ENCODE peak calls at places on chromosome 5, in six cellular contexts. K is DMS153; P is activated CD4-positive, alpha-beta T cell treated with anti-CD3 and anti-CD28 coated beads, Interleukin-2, amount 50 U/mL, for 1 hour; Q is T-helper 1 cell; Z is A549; E is NCI-H1092. N is an unnamed sample.

GRCh38 chr5:91179018-91179417 is 204.1 kb downstream of the ARRDC3 start:
- DNase-seq in P (no peak), Z (no peak), Q (no peak), E (no peak), K (no peak), N (no peak)

GRCh38 chr5:66818935-66819328 is 222.7 kb downstream of the MAST4 start:
- DNase-seq in P (no peak), K (no peak), E (no peak), Q (no peak), Z (no peak), N (no peak)

GRCh38 chr5:86143837-86144236 is 473.9 kb upstream of the COX7C start:
- DNase-seq in P (no peak), K (no peak), E (no peak), Z (no peak), Q (no peak), N (no peak)

GRCh38 chr5:64635056-64635686 is 55.1 kb upstream of the SHISAL2B start:
- DNase-seq in K (no peak), P (no peak), Q (no peak), Z (peak; percentile 7), E (no peak), N (no peak)

GRCh38 chr5:169151051-169151805 is 149.7 kb downstream of the SLIT3 start:
- DNase-seq in K (no peak), P (no peak), Z (no peak), E (no peak), Q (no peak), N (no peak)

GRCh38 chr5:60718186-60718892 is 18.4 kb upstream of the DEPDC1B start:
- DNase-seq in Z (no peak), Q (no peak), E (no peak), K (no peak), P (no peak), N (no peak)

GRCh38 chr5:180339583-180340183 is 13.5 kb downstream of the GFPT2 start:
- DNase-seq in P (no peak), K (no peak), Q (no peak), E (no peak), Z (no peak), N (no peak)

GRCh38 chr5:67249590-67249895 is 52.9 kb upstream of the CD180 start:
- DNase-seq in K (no peak), P (no peak), Z (no peak), Q (no peak), E (no peak), N (no peak)

GRCh38 chr5:78823196-78823595 is 161.9 kb downstream of the ARSB start:
- DNase-seq in Q (no peak), P (no peak), Z (no peak), E (no peak), K (no peak), N (no peak)

GRCh38 chr5:179805529-179806249 is 977 bp downstream of the MGAT4B start:
- DNase-seq in Z (no peak), P (no peak), Q (no peak), K (no peak), E (no peak), N (no peak)

GRCh38 chr5:106417566-106417965 is 1253.2 kb downstream of the EFNA5 start:
- DNase-seq in Z (no peak), Q (no peak), K (no peak), E (no peak), P (no peak), N (no peak)

GRCh38 chr5:14806452-14806851 is 65.1 kb downstream of the ANKH start:
- DNase-seq in K (peak; percentile 20), Z (no peak), E (no peak), Q (no peak), P (no peak), N (no peak)

GRCh38 chr5:9209846-9210547 is 335.9 kb downstream of the SEMA5A start:
- DNase-seq in K (no peak), E (no peak), P (no peak), Q (no peak), Z (no peak), N (no peak)